ENCODE peak calls at places on chromosome 6, in four cellular contexts. D, L, U and Y are unnamed samples.

GRCh38 chr6:100202417-100203194 is 208.6 kb upstream of the MCHR2 start:
- DNase-seq in D (no peak), L (no peak), U (peak; percentile 27), Y (no peak)

GRCh38 chr6:127516676-127517273 is 2.4 kb downstream of the MTCL3 start:
- DNase-seq in D (peak; percentile 20), L (no peak), U (no peak), Y (no peak)

GRCh38 chr6:48904809-48905208 is 558.2 kb downstream of the MMUT start:
- DNase-seq in D (no peak), L (no peak), U (no peak), Y (no peak)

GRCh38 chr6:163775313-163775712 is 360.8 kb downstream of the QKI start:
- DNase-seq in D (no peak), L (no peak), U (no peak), Y (no peak)

GRCh38 chr6:124967444-124967843 is 5.2 kb downstream of the RNF217 start:
- DNase-seq in D (no peak), L (no peak), U (no peak), Y (no peak)

GRCh38 chr6:165726915-165727314 is 63.9 kb upstream of the PDE10A start:
- DNase-seq in D (no peak), L (no peak), U (no peak), Y (no peak)

GRCh38 chr6:45791600-45792168 is 224.0 kb downstream of the CLIC5 start:
- DNase-seq in D (no peak), L (no peak), U (no peak), Y (no peak)

GRCh38 chr6:84836366-84836765 is 72.0 kb upstream of the TBX18 start:
- DNase-seq in D (no peak), L (no peak), U (no peak), Y (no peak)

GRCh38 chr6:156971153-156971882 is 194.1 kb downstream of the ARID1B start:
- DNase-seq in D (no peak), L (no peak), U (no peak), Y (no peak)

GRCh38 chr6:127343753-127344659 is 597 bp upstream of the ECHDC1 start:
- DNase-seq in D (no peak), L (no peak), U (no peak), Y (no peak)

GRCh38 chr6:3841066-3841454 is 8.1 kb upstream of the FAM50B start:
- DNase-seq in D (no peak), L (no peak), U (no peak), Y (no peak)

GRCh38 chr6:4904461-4904860 is 99.4 kb downstream of the RPP40 start:
- DNase-seq in D (no peak), L (no peak), U (no peak), Y (no peak)

GRCh38 chr6:145887969-145888368 is 73.4 kb upstream of the FBXO30 start:
- DNase-seq in D (no peak), L (no peak), U (peak; percentile 30), Y (no peak)

GRCh38 chr6:1610497-1611321 is 994 bp downstream of the FOXC1 start:
- DNase-seq in D (no peak), L (no peak), U (no peak), Y (no peak)

GRCh38 chr6:25369043-25369442 is 89.9 kb downstream of the CARMIL1 start:
- DNase-seq in D (no peak), L (no peak), U (peak; percentile 50), Y (no peak)